ENCODE peak calls at places on chromosome 7, in nine cellular contexts. D is Peyer's patch, X is tibial nerve, P is IMR-90, M is prostate gland, H is thyroid gland, G is body of pancreas, E is GM12878, C is adrenal gland. F is an unnamed sample. For H3K4me1, the result is how much of the 10 kb centered on the place peaks cover.

GRCh38 chr7:29243777-29244655 is 49.4 kb downstream of the CHN2 start:
- DNase-seq in D (no peak), X (no peak), P (no peak), M (no peak), H (no peak), G (no peak), E (peak), C (no peak), F (no peak)

GRCh38 chr7:158814637-158815036 is 14.7 kb downstream of the ESYT2 start:
- DNase-seq in D (no peak), X (no peak), P (no peak), M (no peak), H (no peak), G (no peak), E (no peak), C (no peak), F (no peak)

GRCh38 chr7:347644-348479 is 57.9 kb downstream of the FOXL3 start:
- DNase-seq in D (no peak), X (no peak), P (no peak), M (no peak), H (no peak), G (no peak), E (no peak), C (no peak), F (no peak)

GRCh38 chr7:3538051-3538450 is 237.0 kb downstream of the SDK1 start:
- DNase-seq in D (no peak), X (no peak), P (no peak), M (no peak), H (no peak), G (no peak), E (no peak), C (no peak), F (no peak)

GRCh38 chr7:42750142-42750541 is 161.7 kb downstream of the C7orf25 start:
- DNase-seq in D (no peak), X (no peak), P (no peak), M (no peak), H (no peak), G (no peak), E (no peak), C (no peak), F (no peak)

GRCh38 chr7:127678947-127679346 is 27.0 kb downstream of the SND1 start:
- DNase-seq in D (no peak), X (no peak), P (peak), M (no peak), H (no peak), G (no peak), E (peak), C (no peak), F (no peak)

GRCh38 chr7:136275794-136276193 is 298.6 kb upstream of the MTPN start:
- DNase-seq in D (no peak), X (no peak), P (no peak), M (no peak), H (no peak), G (no peak), E (no peak), C (no peak), F (no peak)

GRCh38 chr7:17320102-17320497 is 21.6 kb downstream of the AHR start:
- DNase-seq in D (no peak), X (no peak), P (peak), M (no peak), H (no peak), G (no peak), E (no peak), C (no peak), F (no peak)

GRCh38 chr7:131431289-131431688 is 103.6 kb downstream of the MKLN1 start:
- DNase-seq in D (no peak), X (no peak), P (peak), M (peak), H (no peak), G (peak), E (no peak), C (no peak), F (no peak)

GRCh38 chr7:44970521-44971051 is 8.2 kb downstream of the MYO1G start:
- DNase-seq in D (no peak), X (no peak), P (no peak), M (no peak), H (no peak), G (no peak), E (no peak), C (peak), F (no peak)

GRCh38 chr7:16708980-16709379 is 44.6 kb upstream of the TSPAN13 start:
- DNase-seq in D (no peak), X (no peak), P (peak), M (no peak), H (no peak), G (no peak), E (no peak), C (peak), F (no peak)

GRCh38 chr7:4744391-4745264 is 30.8 kb upstream of the AP5Z1 start:
- DNase-seq in D (peak), X (peak), P (peak), M (peak), H (peak), G (peak), E (peak), C (peak), F (no peak)

GRCh38 chr7:157000047-157000726 is 10.3 kb downstream of the MNX1 start:
- DNase-seq in D (peak), X (no peak), P (no peak), M (no peak), H (no peak), G (peak), E (no peak), C (no peak), F (no peak)

GRCh38 chr7:27102578-27103442 is at the start of gene HOXA2:
- DNase-seq in D (peak), X (no peak), P (peak), M (no peak), H (no peak), G (no peak), E (no peak), C (no peak), F (no peak)

GRCh38 chr7:95605275-95605674 is 9.0 kb upstream of the PDK4 start:
- DNase-seq in D (peak), X (no peak), P (no peak), M (no peak), H (peak), G (no peak), E (no peak), C (no peak), F (no peak)

GRCh38 chr7:95609277-95609971 is 13.1 kb upstream of the PDK4 start:
- DNase-seq in D (no peak), X (no peak), P (peak), M (peak), H (peak), G (peak), E (no peak), C (peak), F (no peak)

GRCh38 chr7:95607477-95608010 is 11.2 kb upstream of the PDK4 start:
- DNase-seq in D (no peak), X (no peak), P (no peak), M (no peak), H (peak), G (no peak), E (no peak), C (peak), F (no peak)

GRCh38 chr7:95611224-95611623 is 14.9 kb upstream of the PDK4 start:
- DNase-seq in D (no peak), X (no peak), P (no peak), M (no peak), H (no peak), G (no peak), E (no peak), C (no peak), F (no peak)

DNA sequence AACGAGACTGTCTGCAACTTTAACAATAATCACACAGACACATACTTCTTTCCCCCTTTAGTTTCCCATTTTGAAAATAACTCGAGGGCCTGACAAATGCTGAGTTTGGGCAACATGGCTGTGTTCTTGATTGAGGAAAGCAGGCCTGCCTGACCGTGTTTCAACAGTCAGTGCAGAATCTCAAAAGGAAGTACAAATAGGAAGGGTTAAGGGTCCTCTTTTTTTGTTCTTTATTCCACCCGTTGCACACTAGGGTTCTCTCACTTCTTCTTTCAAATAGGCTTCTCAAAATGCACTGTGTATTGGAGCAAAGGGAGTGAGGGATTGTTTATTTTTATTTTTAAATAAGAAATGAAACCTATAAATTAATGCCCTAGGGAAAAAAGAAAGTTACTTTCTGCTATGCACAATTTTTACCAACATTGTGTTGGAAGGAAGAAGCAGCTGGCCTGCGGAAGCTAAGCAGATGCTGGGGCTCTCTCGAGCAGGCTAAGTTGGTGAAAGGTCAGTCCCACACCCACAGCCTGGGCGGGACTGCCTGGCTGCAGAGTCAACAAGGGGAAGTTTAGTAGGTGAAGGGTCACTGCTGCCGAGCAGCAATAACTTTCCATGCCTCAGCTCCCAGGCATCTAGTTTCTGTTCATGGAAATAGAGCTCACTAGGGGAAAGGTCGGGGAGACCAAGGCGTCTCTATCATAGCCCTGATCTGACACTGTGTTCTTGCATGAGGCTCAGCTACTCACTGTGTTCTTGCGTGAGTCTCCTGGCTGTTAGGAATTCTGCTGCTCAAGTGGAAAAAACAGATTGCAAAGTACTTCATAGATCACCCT is 12.2 kb upstream of the PDK4 start:
- DNase-seq in D (peak), X (peak), P (peak), M (peak), H (peak), G (peak), E (peak), C (peak), F (peak)
- TF ChIP-seq POLR2A in D (no peak), X (peak), P (no peak), M (no peak), H (no peak), G (peak), E (no peak), C (peak), F (no peak)

GRCh38 chr7:143385891-143386781 is 5.0 kb downstream of the ZYX start:
- DNase-seq in D (peak), X (no peak), P (no peak), M (no peak), H (peak), G (no peak), E (no peak), C (peak), F (no peak)
- H3K4me3 ChIP-seq in D (no peak), X (no peak), P (no peak), M (no peak), H (no peak), G (no peak), E (peak), C (peak), F (no peak)

GRCh38 chr7:47778153-47778661 is 170.1 kb downstream of the PKD1L1 start:
- DNase-seq in D (no peak), X (no peak), P (no peak), M (no peak), H (no peak), G (no peak), E (no peak), C (no peak), F (no peak)
- H3K4me1 ChIP-seq in D (under half), X (under half), P (under half), M (under half), H (under half), G (under half), E (under half), C (under half), F (under half)

GRCh38 chr7:37960483-37960882 is 40.0 kb downstream of the EPDR1 start:
- DNase-seq in D (no peak), X (no peak), P (no peak), M (no peak), H (no peak), G (no peak), E (no peak), C (no peak), F (no peak)

GRCh38 chr7:37961251-37961650 is 40.8 kb downstream of the EPDR1 start:
- DNase-seq in D (no peak), X (no peak), P (no peak), M (no peak), H (no peak), G (no peak), E (no peak), C (no peak), F (no peak)

GRCh38 chr7:37952240-37952639 is 31.8 kb downstream of the EPDR1 start:
- DNase-seq in D (no peak), X (no peak), P (no peak), M (no peak), H (no peak), G (no peak), E (no peak), C (no peak), F (no peak)

GRCh38 chr7:37957236-37957970 is 37.0 kb downstream of the EPDR1 start:
- DNase-seq in D (no peak), X (no peak), P (no peak), M (no peak), H (no peak), G (no peak), E (no peak), C (no peak), F (no peak)

DNA sequence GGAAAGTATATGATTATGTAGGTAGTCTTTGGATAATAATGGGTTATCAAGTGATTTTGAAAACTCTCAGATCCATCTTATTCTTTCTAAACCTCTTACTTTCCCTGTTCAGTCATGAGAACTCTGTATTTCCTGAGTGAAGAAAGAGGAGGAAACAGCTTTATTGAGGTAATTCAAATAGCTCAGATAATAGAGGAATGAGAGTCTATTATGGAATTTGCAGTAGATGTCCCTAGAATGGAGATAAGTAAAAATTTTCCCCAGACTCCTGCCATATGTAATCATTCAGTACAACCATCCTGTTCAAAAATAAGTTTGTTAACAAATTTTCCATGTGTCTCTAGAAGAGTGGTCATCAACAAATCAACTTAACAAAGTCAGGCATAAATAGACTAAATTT is 36.4 kb downstream of the EPDR1 start:
- DNase-seq in D (no peak), X (no peak), P (no peak), M (no peak), H (no peak), G (no peak), E (no peak), C (no peak), F (no peak)
- TF ChIP-seq POLR2A in D (no peak), X (no peak), P (no peak), M (no peak), H (no peak), G (no peak), E (no peak), C (no peak), F (no peak)

DNA sequence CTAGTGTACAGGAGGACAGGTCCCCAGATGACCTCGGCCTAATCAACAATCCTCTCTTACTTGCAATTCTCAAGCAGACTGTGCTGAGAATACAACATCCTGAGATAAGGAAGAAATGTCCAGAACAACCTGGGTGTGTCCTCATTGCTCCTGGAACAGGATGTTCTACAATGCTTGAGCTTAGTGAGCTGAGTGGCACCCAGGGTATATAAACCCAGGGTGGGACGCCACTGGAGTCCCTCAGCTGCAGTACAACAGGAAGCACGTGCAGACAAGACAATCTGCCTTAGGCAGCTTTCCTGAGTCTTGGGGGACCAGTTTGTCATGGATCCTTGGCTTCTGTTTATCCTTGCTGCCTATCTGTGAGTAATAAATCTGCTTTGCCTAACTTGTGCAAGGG is 27.7 kb upstream of the SLC25A13 start:
- DNase-seq in D (peak), X (no peak), P (no peak), M (peak), H (no peak), G (no peak), E (no peak), C (peak), F (no peak)
- H3K4me3 ChIP-seq in D (no peak), X (no peak), P (no peak), M (no peak), H (no peak), G (no peak), E (no peak), C (no peak), F (no peak)

DNA sequence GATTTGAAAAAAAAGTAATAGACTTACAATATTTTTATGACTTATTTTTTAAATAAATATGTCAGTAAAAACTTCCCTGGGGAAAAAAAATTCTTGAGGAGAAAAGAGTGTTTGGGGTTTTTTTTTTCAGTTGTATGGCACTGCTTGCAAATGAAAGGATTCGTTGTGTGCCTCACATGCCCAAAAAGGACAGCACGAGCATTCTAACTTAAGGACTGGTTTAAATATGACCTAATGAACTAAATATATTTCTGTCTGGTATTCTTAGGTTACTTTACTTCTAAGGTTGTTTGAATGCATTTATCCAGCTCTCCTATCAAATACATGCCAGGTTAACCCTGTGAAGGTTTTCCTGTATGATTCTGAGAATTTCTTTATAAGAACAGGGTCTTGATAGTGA is 989 bp upstream of the CD36 start:
- DNase-seq in D (no peak), X (no peak), P (no peak), M (no peak), H (no peak), G (no peak), E (no peak), C (no peak), F (no peak)
- H3K4me1 ChIP-seq in D (under half), X (under half), P (under half), M (under half), H (under half), G (under half), E (under half), C (under half), F (under half)

GRCh38 chr7:101251871-101252659 is 7.2 kb upstream of the FIS1 start:
- DNase-seq in D (peak), X (peak), P (peak), M (peak), H (peak), G (peak), E (peak), C (peak), F (peak)
- TF ChIP-seq POLR2A in D (peak), X (no peak), P (peak), M (no peak), H (no peak), G (peak), E (peak), C (peak), F (peak)

DNA sequence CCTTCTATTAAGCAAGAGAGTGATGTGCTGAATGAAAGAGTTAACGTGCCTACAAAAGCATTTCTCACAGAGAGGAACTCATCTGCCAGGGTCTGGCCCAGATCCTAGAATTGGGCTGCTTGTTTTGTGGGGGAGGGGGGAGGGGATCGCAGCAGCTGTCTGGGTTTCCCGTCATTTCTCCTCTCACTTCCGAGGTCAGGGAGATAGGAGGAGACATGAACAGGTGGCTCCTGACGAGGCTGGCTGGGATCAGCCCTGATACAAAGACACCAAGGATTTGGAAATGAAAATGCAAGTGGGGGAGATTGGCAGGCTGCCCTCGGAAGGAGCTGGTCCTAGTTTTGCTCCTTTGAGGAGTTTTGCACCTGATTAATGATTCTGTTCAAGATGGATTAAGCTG is 86.7 kb upstream of the KMT2C start:
- DNase-seq in D (no peak), X (no peak), P (no peak), M (no peak), H (peak), G (peak), E (no peak), C (peak), F (no peak)
- H3K4me3 ChIP-seq in D (no peak), X (no peak), P (peak), M (no peak), H (no peak), G (no peak), E (no peak), C (peak), F (peak)

GRCh38 chr7:36262286-36262685 is 109.2 kb downstream of the EEPD1 start:
- DNase-seq in D (no peak), X (no peak), P (no peak), M (no peak), H (no peak), G (no peak), E (no peak), C (no peak), F (no peak)

GRCh38 chr7:36261019-36261754 is 108.1 kb downstream of the EEPD1 start:
- DNase-seq in D (no peak), X (no peak), P (peak), M (peak), H (no peak), G (no peak), E (no peak), C (no peak), F (no peak)

GRCh38 chr7:36264123-36264916 is 111.3 kb downstream of the EEPD1 start:
- DNase-seq in D (no peak), X (no peak), P (peak), M (no peak), H (no peak), G (no peak), E (no peak), C (no peak), F (no peak)

GRCh38 chr7:36262706-36263484 is 109.8 kb downstream of the EEPD1 start:
- DNase-seq in D (no peak), X (no peak), P (no peak), M (no peak), H (no peak), G (no peak), E (no peak), C (no peak), F (peak)

GRCh38 chr7:36260481-36260880 is 107.4 kb downstream of the EEPD1 start:
- DNase-seq in D (no peak), X (no peak), P (no peak), M (no peak), H (no peak), G (no peak), E (no peak), C (no peak), F (no peak)
- H3K4me1 ChIP-seq in D (under half), X (under half), P (under half), M (under half), H (under half), G (under half), E (under half), C (under half), F (half or more)

F was measured in vagina.